ENCODE peak calls at places on chromosomes 3 and 15, in four cellular contexts. One of them, this sample, is unnamed.

GRCh38 chr15:78083687-78084358 is 6.3 kb upstream of the TBC1D2B start:
- DNase-seq in body of pancreas: no peak
- DNase-seq in NCI-H1092: no peak
- DNase-seq in bronchial epithelial cell: no peak
- DNase-seq in this sample: no peak

GRCh38 chr3:98114264-98114663 is 16.3 kb upstream of the OR5H1 start:
- DNase-seq in body of pancreas: no peak
- DNase-seq in NCI-H1092: no peak
- DNase-seq in bronchial epithelial cell: no peak
- DNase-seq in this sample: no peak

GRCh38 chr3:23495507-23495906 is 292.4 kb downstream of the UBE2E2 start:
- DNase-seq in body of pancreas: no peak
- DNase-seq in NCI-H1092: no peak
- DNase-seq in bronchial epithelial cell: peak
- DNase-seq in this sample: no peak

GRCh38 chr15:40269604-40270003 is 13.3 kb downstream of the ANKRD63 start:
- DNase-seq in body of pancreas: no peak
- DNase-seq in NCI-H1092: no peak
- DNase-seq in bronchial epithelial cell: no peak
- DNase-seq in this sample: no peak

GRCh38 chr3:129485681-129486056 is 42.8 kb upstream of the RHO start:
- DNase-seq in body of pancreas: peak
- DNase-seq in NCI-H1092: no peak
- DNase-seq in bronchial epithelial cell: peak
- DNase-seq in this sample: no peak

GRCh38 chr15:65612616-65612946 is 1.6 kb upstream of the INTS14 start:
- DNase-seq in body of pancreas: no peak
- DNase-seq in NCI-H1092: no peak
- DNase-seq in bronchial epithelial cell: peak
- DNase-seq in this sample: peak

GRCh38 chr15:73560501-73561117 is 72.6 kb downstream of the NPTN start:
- DNase-seq in body of pancreas: no peak
- DNase-seq in NCI-H1092: peak
- DNase-seq in bronchial epithelial cell: peak
- DNase-seq in this sample: peak

GRCh38 chr3:132593950-132594328 is 3.1 kb upstream of the ACKR4 start:
- DNase-seq in body of pancreas: no peak
- DNase-seq in NCI-H1092: no peak
- DNase-seq in bronchial epithelial cell: peak
- DNase-seq in this sample: no peak